ENCODE peak calls at places on chromosome 2, in six cellular contexts. V is cardiac muscle cell, E is endothelial cell, X is Caco-2, A is K562, U is left lung. B is an unnamed sample.
A peak's percentile ranks its signal among the peaks of the same experiment; 100 is the strongest.

GRCh38 chr2:156338578-156338977 is 6.1 kb upstream of the NR4A2 start:
- DNase-seq in V (no peak), E (no peak), X (no peak), A (no peak), U (no peak), B (no peak)

GRCh38 chr2:111919362-111919761 is 21.0 kb downstream of the MERTK start:
- DNase-seq in V (no peak), E (peak; percentile 12), X (peak; percentile 53), A (peak; percentile 33), U (no peak), B (no peak)

GRCh38 chr2:3487028-3487425 is 32.3 kb downstream of the ADI1 start:
- DNase-seq in V (no peak), E (no peak), X (no peak), A (no peak), U (no peak), B (no peak)

GRCh38 chr2:150526827-150527226 is 39.4 kb upstream of the RND3 start:
- DNase-seq in V (no peak), E (no peak), X (peak; percentile 79), A (no peak), U (no peak), B (no peak)

GRCh38 chr2:16392647-16393482 is 272.8 kb downstream of the CYRIA start:
- DNase-seq in V (no peak), E (no peak), X (peak; percentile 88), A (no peak), U (no peak), B (no peak)

GRCh38 chr2:15357186-15357585 is 203.9 kb downstream of the NBAS start:
- DNase-seq in V (no peak), E (no peak), X (no peak), A (no peak), U (no peak), B (no peak)

GRCh38 chr2:101805146-101806088 is 107.9 kb downstream of the MAP4K4 start:
- DNase-seq in V (peak; percentile 27), E (no peak), X (no peak), A (no peak), U (no peak), B (no peak)

GRCh38 chr2:240662681-240663080 is 20.0 kb downstream of the AQP12B start:
- DNase-seq in V (no peak), E (no peak), X (no peak), A (no peak), U (peak; percentile 12), B (no peak)

GRCh38 chr2:3305952-3306351 is 71.7 kb downstream of the EIPR1 start:
- DNase-seq in V (no peak), E (no peak), X (no peak), A (no peak), U (peak; percentile 51), B (peak; percentile 3)

GRCh38 chr2:64859208-64860161 is 129.7 kb upstream of the SLC1A4 start:
- DNase-seq in V (peak; percentile 89), E (peak; percentile 37), X (peak; percentile 64), A (peak; percentile 92), U (peak; percentile 93), B (peak; percentile 74)

GRCh38 chr2:167310442-167310841 is 422.2 kb downstream of the XIRP2 start:
- DNase-seq in V (peak; percentile 79), E (no peak), X (no peak), A (no peak), U (no peak), B (no peak)

GRCh38 chr2:23900133-23900926 is 26.6 kb downstream of the ATAD2B start:
- DNase-seq in V (no peak), E (no peak), X (no peak), A (no peak), U (peak; percentile 31), B (peak; percentile 53)

GRCh38 chr2:54497738-54498680 is 41.9 kb downstream of the SPTBN1 start:
- DNase-seq in V (peak; percentile 30), E (peak; percentile 47), X (peak; percentile 38), A (peak; percentile 21), U (no peak), B (no peak)

GRCh38 chr2:207394203-207394741 is 135.5 kb upstream of the CREB1 start:
- DNase-seq in V (no peak), E (no peak), X (no peak), A (no peak), U (no peak), B (no peak)

GRCh38 chr2:203547356-203547755 is 12.3 kb upstream of the RAPH1 start:
- DNase-seq in V (peak; percentile 2), E (no peak), X (no peak), A (no peak), U (no peak), B (no peak)

GRCh38 chr2:203549406-203549805 is 14.3 kb upstream of the RAPH1 start:
- DNase-seq in V (no peak), E (no peak), X (no peak), A (no peak), U (no peak), B (no peak)

GRCh38 chr2:203548887-203549286 is 13.8 kb upstream of the RAPH1 start:
- DNase-seq in V (no peak), E (no peak), X (no peak), A (no peak), U (no peak), B (no peak)

GRCh38 chr2:203553784-203554183 is 18.7 kb upstream of the RAPH1 start:
- DNase-seq in V (no peak), E (no peak), X (no peak), A (no peak), U (no peak), B (no peak)

GRCh38 chr2:203551653-203552250 is 16.7 kb upstream of the RAPH1 start:
- DNase-seq in V (no peak), E (no peak), X (peak; percentile 87), A (no peak), U (no peak), B (no peak)
- TF ChIP-seq CTCF in V (no peak), E (no peak), X (no peak), A (no peak), U (no peak), B (no peak)

GRCh38 chr2:9993490-9994165 is 42.1 kb downstream of the GRHL1 start:
- DNase-seq in V (no peak), E (no peak), X (no peak), A (no peak), U (no peak), B (no peak)
- TF ChIP-seq CTCF in V (no peak), E (no peak), X (no peak), A (no peak), U (no peak), B (no peak)

GRCh38 chr2:67210430-67210829 is 186.7 kb upstream of the ETAA1 start:
- DNase-seq in V (no peak), E (no peak), X (no peak), A (no peak), U (no peak), B (no peak)
- TF ChIP-seq CTCF in V (no peak), E (peak; percentile 32), X (no peak), A (no peak), U (no peak), B (no peak)

DNA sequence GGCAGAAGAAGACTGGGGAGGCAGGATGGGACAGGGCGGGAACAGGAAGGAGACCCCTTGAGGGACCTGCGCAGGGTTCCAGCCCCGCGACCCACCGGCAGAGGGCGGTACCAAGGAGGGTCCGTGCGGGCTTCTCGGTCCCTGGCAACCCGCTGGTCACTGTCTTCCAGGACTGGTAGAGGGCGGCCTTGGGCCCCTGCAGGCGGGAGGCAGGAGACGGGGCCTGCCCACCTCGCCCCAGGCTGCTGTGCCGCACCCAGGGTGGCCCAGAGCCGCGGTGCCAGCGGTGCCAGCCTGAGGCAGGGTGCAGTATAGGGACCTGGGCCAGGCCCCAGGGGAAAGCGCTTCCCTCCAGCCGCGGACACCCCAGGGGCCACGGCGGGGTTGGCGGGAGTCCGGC is 34.5 kb downstream of the NEURL3 start:
- DNase-seq in V (peak; percentile 35), E (peak; percentile 72), X (no peak), A (peak; percentile 36), U (peak; percentile 85), B (peak; percentile 58)
- TF ChIP-seq CTCF in V (peak; percentile 76), E (peak; percentile 68), X (no peak), A (peak; percentile 42), U (peak; percentile 52), B (peak; percentile 83)

GRCh38 chr2:224114428-224114827 is 75.3 kb upstream of the SERPINE2 start:
- DNase-seq in V (no peak), E (no peak), X (no peak), A (no peak), U (no peak), B (no peak)

GRCh38 chr2:224106794-224107193 is 67.7 kb upstream of the SERPINE2 start:
- DNase-seq in V (no peak), E (no peak), X (no peak), A (no peak), U (no peak), B (no peak)

GRCh38 chr2:224111576-224111975 is 72.5 kb upstream of the SERPINE2 start:
- DNase-seq in V (no peak), E (no peak), X (no peak), A (no peak), U (no peak), B (no peak)

GRCh38 chr2:224109710-224110109 is 70.6 kb upstream of the SERPINE2 start:
- DNase-seq in V (no peak), E (no peak), X (no peak), A (no peak), U (no peak), B (no peak)

GRCh38 chr2:224110811-224111210 is 71.7 kb upstream of the SERPINE2 start:
- DNase-seq in V (no peak), E (no peak), X (no peak), A (no peak), U (no peak), B (no peak)
- TF ChIP-seq CTCF in V (no peak), E (no peak), X (no peak), A (no peak), U (no peak), B (no peak)

GRCh38 chr2:121689356-121689755 is 40.1 kb upstream of the CLASP1 start:
- DNase-seq in V (peak; percentile 19), E (peak; percentile 33), X (peak; percentile 56), A (peak; percentile 52), U (no peak), B (no peak)
- TF ChIP-seq CTCF in V (peak; percentile 43), E (no peak), X (peak; percentile 53), A (peak; percentile 42), U (no peak), B (no peak)